ENCODE peak calls at places on chromosomes 12 and 14, in ten cellular contexts. U is NCI-H1417 treated with DMSO at 0.1 percent for 48 hours; O is GM10248; N is effector CD8-positive, alpha-beta T cell; V is cerebellar cortex; B is IMR-90; T is ELR; Z is HuH-7.5; L is T-helper 9 cell; F is ELF-1. D is an unnamed sample.

GRCh38 chr12:105018761-105019160 is 32.6 kb downstream of the NOPCHAP1 start:
- DNase-seq in U (no peak), O (no peak), N (no peak), V (peak), B (no peak), T (no peak), Z (no peak), L (no peak), F (no peak), D (no peak)

GRCh38 chr12:1309610-1310009 is 284.8 kb downstream of the FBXL14 start:
- DNase-seq in U (no peak), O (no peak), N (no peak), V (no peak), B (no peak), T (no peak), Z (no peak), L (no peak), F (no peak), D (no peak)

GRCh38 chr12:88185988-88186387 is 43.9 kb downstream of the TMTC3 start:
- DNase-seq in U (no peak), O (peak), N (no peak), V (no peak), B (peak), T (peak), Z (no peak), L (no peak), F (no peak), D (peak)

GRCh38 chr14:68718033-68718725 is 74.7 kb downstream of the ZFP36L1 start:
- DNase-seq in U (no peak), O (no peak), N (no peak), V (no peak), B (no peak), T (peak), Z (no peak), L (no peak), F (no peak), D (no peak)

GRCh38 chr12:96171905-96172304 is 22.3 kb upstream of the ELK3 start:
- DNase-seq in U (no peak), O (no peak), N (no peak), V (peak), B (no peak), T (no peak), Z (no peak), L (no peak), F (no peak), D (no peak)

GRCh38 chr14:69363055-69363454 is 35.0 kb downstream of the ERH start:
- DNase-seq in U (no peak), O (no peak), N (no peak), V (peak), B (peak), T (peak), Z (no peak), L (no peak), F (peak), D (peak)

GRCh38 chr12:98469108-98469507 is 46.3 kb upstream of the TMPO start:
- DNase-seq in U (no peak), O (no peak), N (no peak), V (no peak), B (no peak), T (no peak), Z (no peak), L (no peak), F (no peak), D (no peak)

GRCh38 chr12:27580561-27581330 is 56.7 kb downstream of the PPFIBP1 start:
- DNase-seq in U (no peak), O (no peak), N (no peak), V (no peak), B (no peak), T (no peak), Z (no peak), L (no peak), F (no peak), D (no peak)

GRCh38 chr12:103819892-103820291 is 21.1 kb downstream of the NT5DC3 start:
- DNase-seq in U (no peak), O (no peak), N (no peak), V (no peak), B (no peak), T (no peak), Z (no peak), L (no peak), F (no peak), D (no peak)

GRCh38 chr14:96662116-96662901 is 134.9 kb upstream of the VRK1 start:
- DNase-seq in U (peak), O (no peak), N (no peak), V (no peak), B (no peak), T (no peak), Z (no peak), L (no peak), F (no peak), D (no peak)

GRCh38 chr12:51910691-51911090 is 3.4 kb downstream of the ACVRL1 start:
- DNase-seq in U (no peak), O (no peak), N (no peak), V (no peak), B (no peak), T (no peak), Z (no peak), L (no peak), F (no peak), D (no peak)

GRCh38 chr12:124556896-124557501 is 10.4 kb downstream of the NCOR2 start:
- DNase-seq in U (no peak), O (no peak), N (no peak), V (no peak), B (no peak), T (no peak), Z (no peak), L (no peak), F (no peak), D (no peak)

GRCh38 chr12:68236421-68237059 is 10.9 kb upstream of the IL26 start:
- DNase-seq in U (no peak), O (peak), N (peak), V (no peak), B (no peak), T (peak), Z (no peak), L (no peak), F (no peak), D (no peak)

GRCh38 chr12:117854339-117855012 is 114.3 kb downstream of the KSR2 start:
- DNase-seq in U (no peak), O (peak), N (no peak), V (peak), B (peak), T (peak), Z (peak), L (peak), F (peak), D (no peak)

GRCh38 chr12:6181583-6182278 is 18.5 kb upstream of the CD9 start:
- DNase-seq in U (no peak), O (no peak), N (no peak), V (no peak), B (no peak), T (no peak), Z (no peak), L (no peak), F (no peak), D (no peak)